ENCODE peak calls at places on chromosome 18, in ten cellular contexts. One of them, this sample, is unnamed.

GRCh38 chr18:74353169-74353775 is 37.6 kb downstream of the C18orf63 start:
- DNase-seq in IMR-90: peak; percentile 74
- DNase-seq in colonic mucosa: peak; percentile 69
- DNase-seq in ovary: no peak
- DNase-seq in GM23248: peak; percentile 87
- DNase-seq in left ventricle myocardium inferior: peak; percentile 38
- DNase-seq in lower lobe of right lung: no peak
- DNase-seq in HepG2: peak; percentile 63
- DNase-seq in keratinocyte: peak; percentile 30
- DNase-seq in tibial nerve: peak; percentile 31
- DNase-seq in this sample: no peak

GRCh38 chr18:34224423-34225217 is at the start of gene NOL4:
- DNase-seq in lower lobe of right lung: peak; percentile 56
- DNase-seq in keratinocyte: no peak
- DNase-seq in GM23248: peak; percentile 22
- DNase-seq in IMR-90: no peak
- DNase-seq in left ventricle myocardium inferior: no peak
- DNase-seq in ovary: no peak
- DNase-seq in HepG2: peak; percentile 51
- DNase-seq in colonic mucosa: peak; percentile 71
- DNase-seq in tibial nerve: no peak
- DNase-seq in this sample: no peak

GRCh38 chr18:48814490-48815181 is 136.1 kb downstream of the SMAD7 start:
- DNase-seq in HepG2: no peak
- DNase-seq in tibial nerve: no peak
- DNase-seq in left ventricle myocardium inferior: no peak
- DNase-seq in IMR-90: peak; percentile 47
- DNase-seq in colonic mucosa: no peak
- DNase-seq in lower lobe of right lung: peak; percentile 9
- DNase-seq in ovary: peak; percentile 7
- DNase-seq in keratinocyte: no peak
- DNase-seq in GM23248: peak; percentile 24
- DNase-seq in this sample: peak; percentile 3

GRCh38 chr18:79460445-79461300 is 64.9 kb downstream of the NFATC1 start:
- DNase-seq in colonic mucosa: no peak
- DNase-seq in left ventricle myocardium inferior: no peak
- DNase-seq in HepG2: no peak
- DNase-seq in lower lobe of right lung: no peak
- DNase-seq in GM23248: no peak
- DNase-seq in tibial nerve: no peak
- DNase-seq in keratinocyte: no peak
- DNase-seq in IMR-90: peak; percentile 4
- DNase-seq in ovary: no peak
- DNase-seq in this sample: no peak

GRCh38 chr18:9400197-9400596 is 65.6 kb downstream of the TWSG1 start:
- DNase-seq in colonic mucosa: no peak
- DNase-seq in keratinocyte: no peak
- DNase-seq in IMR-90: no peak
- DNase-seq in ovary: no peak
- DNase-seq in tibial nerve: no peak
- DNase-seq in lower lobe of right lung: no peak
- DNase-seq in left ventricle myocardium inferior: no peak
- DNase-seq in GM23248: no peak
- DNase-seq in HepG2: no peak
- DNase-seq in this sample: no peak

GRCh38 chr18:45666006-45666405 is 50.7 kb downstream of the SLC14A2 start:
- DNase-seq in ovary: no peak
- DNase-seq in left ventricle myocardium inferior: no peak
- DNase-seq in GM23248: no peak
- DNase-seq in IMR-90: no peak
- DNase-seq in HepG2: no peak
- DNase-seq in lower lobe of right lung: no peak
- DNase-seq in keratinocyte: no peak
- DNase-seq in colonic mucosa: no peak
- DNase-seq in tibial nerve: no peak
- DNase-seq in this sample: no peak

GRCh38 chr18:49021076-49021432 is 70.3 kb upstream of the SMAD7 start:
- DNase-seq in GM23248: no peak
- DNase-seq in tibial nerve: no peak
- DNase-seq in colonic mucosa: no peak
- DNase-seq in ovary: no peak
- DNase-seq in HepG2: no peak
- DNase-seq in left ventricle myocardium inferior: no peak
- DNase-seq in IMR-90: no peak
- DNase-seq in lower lobe of right lung: no peak
- DNase-seq in keratinocyte: no peak
- DNase-seq in this sample: no peak

GRCh38 chr18:40863801-40864200 is 1091.2 kb upstream of the PIK3C3 start:
- DNase-seq in tibial nerve: no peak
- DNase-seq in GM23248: no peak
- DNase-seq in IMR-90: no peak
- DNase-seq in left ventricle myocardium inferior: no peak
- DNase-seq in ovary: no peak
- DNase-seq in lower lobe of right lung: no peak
- DNase-seq in colonic mucosa: no peak
- DNase-seq in HepG2: no peak
- DNase-seq in keratinocyte: no peak
- DNase-seq in this sample: no peak

GRCh38 chr18:38933910-38934510 is 1368.4 kb upstream of the CELF4 start:
- DNase-seq in keratinocyte: no peak
- DNase-seq in ovary: no peak
- DNase-seq in HepG2: no peak
- DNase-seq in colonic mucosa: no peak
- DNase-seq in left ventricle myocardium inferior: no peak
- DNase-seq in IMR-90: no peak
- DNase-seq in lower lobe of right lung: no peak
- DNase-seq in tibial nerve: no peak
- DNase-seq in GM23248: no peak
- DNase-seq in this sample: no peak

GRCh38 chr18:31274915-31275314 is 43.0 kb upstream of the DSG1 start:
- DNase-seq in keratinocyte: peak; percentile 57
- DNase-seq in ovary: peak; percentile 43
- DNase-seq in left ventricle myocardium inferior: peak; percentile 61
- DNase-seq in HepG2: peak; percentile 58
- DNase-seq in lower lobe of right lung: peak; percentile 59
- DNase-seq in IMR-90: no peak
- DNase-seq in tibial nerve: peak; percentile 62
- DNase-seq in colonic mucosa: peak; percentile 86
- DNase-seq in GM23248: no peak
- DNase-seq in this sample: peak; percentile 52

GRCh38 chr18:49178736-49179135 is 228.0 kb upstream of the SMAD7 start:
- DNase-seq in lower lobe of right lung: no peak
- DNase-seq in IMR-90: peak; percentile 23
- DNase-seq in GM23248: peak; percentile 58
- DNase-seq in HepG2: peak; percentile 36
- DNase-seq in tibial nerve: no peak
- DNase-seq in ovary: no peak
- DNase-seq in left ventricle myocardium inferior: no peak
- DNase-seq in colonic mucosa: peak; percentile 29
- DNase-seq in keratinocyte: no peak
- DNase-seq in this sample: no peak

GRCh38 chr18:74196220-74197119 is 48.1 kb downstream of the TIMM21 start:
- DNase-seq in IMR-90: peak; percentile 66
- DNase-seq in HepG2: peak; percentile 76
- DNase-seq in keratinocyte: no peak
- DNase-seq in colonic mucosa: peak; percentile 34
- DNase-seq in GM23248: peak; percentile 61
- DNase-seq in left ventricle myocardium inferior: no peak
- DNase-seq in ovary: no peak
- DNase-seq in tibial nerve: no peak
- DNase-seq in lower lobe of right lung: no peak
- DNase-seq in this sample: no peak

GRCh38 chr18:7333163-7333562 is 102.3 kb downstream of the LRRC30 start:
- DNase-seq in lower lobe of right lung: no peak
- DNase-seq in IMR-90: no peak
- DNase-seq in colonic mucosa: no peak
- DNase-seq in GM23248: no peak
- DNase-seq in ovary: no peak
- DNase-seq in keratinocyte: no peak
- DNase-seq in left ventricle myocardium inferior: no peak
- DNase-seq in tibial nerve: no peak
- DNase-seq in HepG2: no peak
- DNase-seq in this sample: no peak

GRCh38 chr18:39701839-39702238 is 2136.2 kb upstream of the CELF4 start:
- DNase-seq in left ventricle myocardium inferior: no peak
- DNase-seq in IMR-90: peak; percentile 53
- DNase-seq in tibial nerve: no peak
- DNase-seq in HepG2: peak; percentile 88
- DNase-seq in colonic mucosa: no peak
- DNase-seq in ovary: no peak
- DNase-seq in lower lobe of right lung: no peak
- DNase-seq in GM23248: no peak
- DNase-seq in keratinocyte: no peak
- DNase-seq in this sample: no peak

GRCh38 chr18:3044931-3045698 is 32.2 kb upstream of the LPIN2 start:
- DNase-seq in tibial nerve: no peak
- DNase-seq in ovary: no peak
- DNase-seq in keratinocyte: no peak
- DNase-seq in left ventricle myocardium inferior: peak; percentile 36
- DNase-seq in HepG2: peak; percentile 58
- DNase-seq in IMR-90: no peak
- DNase-seq in lower lobe of right lung: peak; percentile 69
- DNase-seq in colonic mucosa: peak; percentile 88
- DNase-seq in GM23248: no peak
- DNase-seq in this sample: peak; percentile 56

GRCh38 chr18:9049495-9049809 is 53.0 kb upstream of the NDUFV2 start:
- DNase-seq in lower lobe of right lung: no peak
- DNase-seq in tibial nerve: no peak
- DNase-seq in ovary: no peak
- DNase-seq in GM23248: no peak
- DNase-seq in colonic mucosa: no peak
- DNase-seq in HepG2: no peak
- DNase-seq in IMR-90: no peak
- DNase-seq in keratinocyte: no peak
- DNase-seq in left ventricle myocardium inferior: no peak
- DNase-seq in this sample: no peak

GRCh38 chr18:9092665-9093064 is 9.8 kb upstream of the NDUFV2 start:
- DNase-seq in tibial nerve: no peak
- DNase-seq in lower lobe of right lung: no peak
- DNase-seq in left ventricle myocardium inferior: no peak
- DNase-seq in ovary: no peak
- DNase-seq in colonic mucosa: peak; percentile 32
- DNase-seq in HepG2: peak; percentile 97
- DNase-seq in GM23248: no peak
- DNase-seq in keratinocyte: no peak
- DNase-seq in IMR-90: no peak
- DNase-seq in this sample: no peak

GRCh38 chr18:74631242-74632087 is 33.8 kb downstream of the ZNF407 start:
- DNase-seq in keratinocyte: no peak
- DNase-seq in HepG2: no peak
- DNase-seq in GM23248: peak; percentile 27
- DNase-seq in left ventricle myocardium inferior: no peak
- DNase-seq in lower lobe of right lung: no peak
- DNase-seq in IMR-90: peak; percentile 92
- DNase-seq in ovary: no peak
- DNase-seq in colonic mucosa: no peak
- DNase-seq in tibial nerve: no peak
- DNase-seq in this sample: no peak

GRCh38 chr18:58993260-58993659 is 128.6 kb downstream of the ZNF532 start:
- DNase-seq in lower lobe of right lung: no peak
- DNase-seq in IMR-90: peak; percentile 90
- DNase-seq in colonic mucosa: no peak
- DNase-seq in HepG2: no peak
- DNase-seq in left ventricle myocardium inferior: no peak
- DNase-seq in ovary: no peak
- DNase-seq in GM23248: peak; percentile 93
- DNase-seq in tibial nerve: no peak
- DNase-seq in keratinocyte: peak; percentile 26
- DNase-seq in this sample: no peak
- H3K27ac ChIP-seq in lower lobe of right lung: peak overlapping the region; percentile 37
- H3K27ac ChIP-seq in IMR-90: no peak overlapping the region
- H3K27ac ChIP-seq in colonic mucosa: no peak overlapping the region
- H3K27ac ChIP-seq in HepG2: no peak overlapping the region
- H3K27ac ChIP-seq in left ventricle myocardium inferior: peak overlapping the region; percentile 91
- H3K27ac ChIP-seq in ovary: no peak overlapping the region
- H3K27ac ChIP-seq in GM23248: peak overlapping the region; percentile 77
- H3K27ac ChIP-seq in tibial nerve: no peak overlapping the region
- H3K27ac ChIP-seq in keratinocyte: peak overlapping the region; percentile 16
- H3K27ac ChIP-seq in this sample: peak overlapping the region; percentile 90

GRCh38 chr18:55868909-55869308 is 280.9 kb upstream of the TCF4 start:
- DNase-seq in keratinocyte: no peak
- DNase-seq in tibial nerve: no peak
- DNase-seq in lower lobe of right lung: no peak
- DNase-seq in IMR-90: peak; percentile 76
- DNase-seq in left ventricle myocardium inferior: no peak
- DNase-seq in colonic mucosa: no peak
- DNase-seq in GM23248: peak; percentile 57
- DNase-seq in ovary: no peak
- DNase-seq in HepG2: no peak
- DNase-seq in this sample: no peak
- H3K4me1 ChIP-seq in keratinocyte: no peaks in the 10 kb centered on the region
- H3K4me1 ChIP-seq in tibial nerve: peaks cover 18% of the 10 kb centered on the region
- H3K4me1 ChIP-seq in lower lobe of right lung: no peaks in the 10 kb centered on the region
- H3K4me1 ChIP-seq in IMR-90: peaks cover 9% of the 10 kb centered on the region
- H3K4me1 ChIP-seq in left ventricle myocardium inferior: peaks cover 29% of the 10 kb centered on the region
- H3K4me1 ChIP-seq in colonic mucosa: no peaks in the 10 kb centered on the region
- H3K4me1 ChIP-seq in GM23248: peaks cover 38% of the 10 kb centered on the region
- H3K4me1 ChIP-seq in ovary: peaks cover 1% of the 10 kb centered on the region
- H3K4me1 ChIP-seq in HepG2: no peaks in the 10 kb centered on the region
- H3K4me1 ChIP-seq in this sample: no peaks in the 10 kb centered on the region

DNA sequence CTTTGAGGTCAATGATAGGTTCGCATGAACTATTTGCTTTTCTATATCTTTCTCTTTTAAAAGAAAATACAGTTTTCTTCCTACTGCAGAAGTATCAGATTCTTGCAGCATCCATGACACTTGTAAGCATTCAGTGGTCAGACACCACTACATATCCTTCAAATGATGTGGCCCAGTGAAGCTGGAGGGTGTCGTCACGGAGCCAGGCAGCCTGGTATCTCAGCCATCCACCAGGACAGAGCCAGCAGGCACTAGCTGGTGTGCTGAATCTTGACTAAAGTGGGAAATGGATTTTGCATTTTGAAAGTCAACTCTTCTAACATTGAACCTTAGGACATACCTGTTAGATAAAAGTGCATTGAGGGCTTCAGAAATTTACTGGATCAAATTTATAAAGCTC is 5.4 kb downstream of the KLHL14 start:
- DNase-seq in left ventricle myocardium inferior: no peak
- DNase-seq in IMR-90: no peak
- DNase-seq in HepG2: peak; percentile 40
- DNase-seq in GM23248: no peak
- DNase-seq in colonic mucosa: no peak
- DNase-seq in tibial nerve: no peak
- DNase-seq in lower lobe of right lung: no peak
- DNase-seq in keratinocyte: no peak
- DNase-seq in ovary: no peak
- DNase-seq in this sample: no peak
- H3K4me3 ChIP-seq in left ventricle myocardium inferior: no peak overlapping the region
- H3K4me3 ChIP-seq in IMR-90: no peak overlapping the region
- H3K4me3 ChIP-seq in HepG2: peak overlapping the region; percentile 93
- H3K4me3 ChIP-seq in GM23248: no peak overlapping the region
- H3K4me3 ChIP-seq in colonic mucosa: no peak overlapping the region
- H3K4me3 ChIP-seq in tibial nerve: no peak overlapping the region
- H3K4me3 ChIP-seq in lower lobe of right lung: no peak overlapping the region
- H3K4me3 ChIP-seq in keratinocyte: no peak overlapping the region
- H3K4me3 ChIP-seq in ovary: no peak overlapping the region
- H3K4me3 ChIP-seq in this sample: no peak overlapping the region

DNA sequence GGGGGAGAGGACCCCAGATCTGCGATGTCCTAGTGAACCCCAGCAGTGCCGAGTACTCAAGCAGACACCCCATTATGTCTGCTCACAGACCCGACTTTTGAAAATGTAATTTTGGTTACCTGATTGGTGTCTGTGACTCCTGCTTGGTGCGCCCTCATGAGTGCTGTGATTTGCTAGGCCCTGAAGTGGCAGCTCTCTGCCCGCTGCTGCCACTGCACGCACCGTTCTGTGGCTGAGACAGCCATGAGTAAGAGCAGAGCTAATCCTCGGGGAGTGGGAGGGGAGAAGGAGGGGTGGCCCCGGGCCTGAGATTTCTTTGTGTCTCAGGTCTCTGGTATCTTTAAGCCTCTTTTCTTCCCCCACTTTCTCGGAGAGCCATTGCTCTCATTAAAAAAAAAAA is 18.2 kb downstream of the FHOD3 start:
- DNase-seq in keratinocyte: no peak
- DNase-seq in tibial nerve: no peak
- DNase-seq in left ventricle myocardium inferior: no peak
- DNase-seq in HepG2: no peak
- DNase-seq in GM23248: peak; percentile 78
- DNase-seq in lower lobe of right lung: no peak
- DNase-seq in colonic mucosa: no peak
- DNase-seq in IMR-90: peak; percentile 63
- DNase-seq in ovary: no peak
- DNase-seq in this sample: no peak
- H3K27ac ChIP-seq in keratinocyte: no peak overlapping the region
- H3K27ac ChIP-seq in tibial nerve: no peak overlapping the region
- H3K27ac ChIP-seq in left ventricle myocardium inferior: peak overlapping the region; percentile 70
- H3K27ac ChIP-seq in HepG2: no peak overlapping the region
- H3K27ac ChIP-seq in GM23248: peak overlapping the region; percentile 93
- H3K27ac ChIP-seq in lower lobe of right lung: no peak overlapping the region
- H3K27ac ChIP-seq in colonic mucosa: no peak overlapping the region
- H3K27ac ChIP-seq in IMR-90: no peak overlapping the region
- H3K27ac ChIP-seq in ovary: no peak overlapping the region
- H3K27ac ChIP-seq in this sample: no peak overlapping the region